ENCODE peak calls at places on chromosomes 6 and 20, in seven cellular contexts. M is K562, C is SK-N-SH, A is HepG2, U is GM12878, J is H1, D is GM12892. Q is an unnamed sample.

GRCh38 chr6:101266063-101266462 is 127.4 kb upstream of the GRIK2 start:
- DNase-seq in D (no peak), M (no peak), J (no peak), C (no peak), A (no peak), U (no peak), Q (no peak)

GRCh38 chr6:161973064-161973463 is 699.2 kb upstream of the AGPAT4 start:
- DNase-seq in J (no peak), M (no peak), D (no peak), A (no peak), C (no peak), U (no peak), Q (no peak)

GRCh38 chr6:13445005-13445743 is 42.2 kb downstream of the GFOD1 start:
- DNase-seq in A (no peak), U (no peak), C (peak), M (peak), J (no peak), D (no peak), Q (no peak)

GRCh38 chr6:5205877-5206840 is 54.6 kb downstream of the LYRM4 start:
- DNase-seq in U (no peak), A (peak), J (no peak), C (peak), D (no peak), M (peak), Q (no peak)

GRCh38 chr6:35691027-35691824 is 2.5 kb upstream of the FKBP5 start:
- DNase-seq in U (no peak), D (no peak), C (no peak), J (no peak), M (no peak), A (no peak), Q (no peak)

GRCh38 chr20:42963796-42964195 is 225.9 kb downstream of the PTPRT start:
- DNase-seq in J (no peak), M (no peak), C (no peak), A (no peak), U (no peak), D (no peak), Q (no peak)

GRCh38 chr6:7496266-7496875 is 45.1 kb upstream of the DSP start:
- DNase-seq in J (no peak), C (no peak), D (no peak), U (no peak), M (no peak), A (no peak), Q (no peak)

GRCh38 chr6:108606130-108606797 is 45.5 kb downstream of the FOXO3 start:
- DNase-seq in M (peak), A (no peak), C (no peak), U (no peak), J (no peak), D (no peak), Q (no peak)

GRCh38 chr6:90062051-90062450 is 167.8 kb downstream of the GJA10 start:
- DNase-seq in M (no peak), D (no peak), C (no peak), U (no peak), A (no peak), J (no peak), Q (no peak)

GRCh38 chr6:52074155-52074554 is 13.3 kb downstream of the PKHD1 start:
- DNase-seq in A (no peak), M (no peak), D (no peak), J (no peak), C (no peak), U (no peak), Q (no peak)

GRCh38 chr6:147970970-147971369 is 371.7 kb upstream of the SASH1 start:
- DNase-seq in M (peak), U (no peak), D (no peak), J (no peak), A (peak), C (no peak), Q (no peak)

GRCh38 chr20:45892828-45893500 is 1.8 kb downstream of the CTSA start:
- DNase-seq in C (no peak), U (no peak), A (no peak), D (no peak), M (no peak), J (no peak), Q (no peak)

GRCh38 chr6:54053893-54054391 is 57.3 kb upstream of the MLIP start:
- DNase-seq in M (no peak), C (no peak), D (no peak), J (no peak), A (no peak), U (no peak), Q (no peak)

GRCh38 chr6:30007132-30007764 is 53.8 kb upstream of the POLR1H start:
- DNase-seq in U (no peak), J (no peak), A (no peak), D (peak), C (no peak), M (no peak), Q (peak)

GRCh38 chr20:50710492-50711063 is 19.2 kb upstream of the RIPOR3 start:
- DNase-seq in J (no peak), C (no peak), D (no peak), U (no peak), A (peak), M (peak), Q (no peak)

GRCh38 chr20:8530022-8530421 is 398.0 kb downstream of the PLCB1 start:
- DNase-seq in D (no peak), M (no peak), U (no peak), C (no peak), A (no peak), J (no peak), Q (no peak)

GRCh38 chr20:38063911-38064310 is 30.4 kb downstream of the RPRD1B start:
- DNase-seq in J (no peak), C (no peak), U (no peak), D (peak), M (no peak), A (no peak), Q (peak)

GRCh38 chr20:38061109-38061508 is 27.6 kb downstream of the RPRD1B start:
- DNase-seq in J (no peak), C (no peak), A (no peak), D (no peak), M (no peak), U (no peak), Q (no peak)

GRCh38 chr20:38060536-38060935 is 27.0 kb downstream of the RPRD1B start:
- DNase-seq in C (no peak), U (no peak), A (no peak), J (peak), M (no peak), D (no peak), Q (no peak)

GRCh38 chr20:38057351-38057972 is 23.9 kb downstream of the RPRD1B start:
- DNase-seq in A (peak), C (peak), U (no peak), D (peak), M (peak), J (no peak), Q (peak)

DNA sequence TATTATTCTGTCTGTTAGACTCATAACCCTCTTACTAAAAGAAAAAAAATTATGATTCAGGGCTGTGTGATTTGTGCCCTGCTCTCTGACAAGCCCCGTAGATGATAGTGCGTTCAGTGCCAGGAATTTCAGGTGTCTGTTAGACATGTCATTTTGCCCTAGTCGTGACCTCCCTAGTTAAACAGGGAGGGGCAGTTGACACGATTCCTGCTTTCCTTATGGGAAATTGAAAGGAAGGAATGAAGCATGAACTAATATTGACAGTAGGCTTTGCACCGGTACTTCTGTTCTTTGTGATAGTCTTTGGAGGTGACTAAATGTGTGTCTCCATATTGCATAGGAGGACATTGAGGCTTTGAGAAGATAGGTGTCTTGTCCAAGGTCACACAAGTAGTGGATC is 26.3 kb downstream of the RPRD1B start:
- DNase-seq in C (no peak), D (no peak), M (no peak), U (no peak), J (no peak), A (peak), Q (no peak)
- TF ChIP-seq POLR2AphosphoS5 in C (no peak), D (no peak), M (no peak), U (no peak), J (no peak), A (no peak), Q (no peak)

GRCh38 chr6:32075781-32076494 is 33.2 kb downstream of the TNXB start:
- DNase-seq in D (no peak), M (no peak), U (no peak), C (no peak), A (no peak), J (no peak), Q (no peak)
- TF ChIP-seq TAF1 in D (no peak), M (no peak), U (no peak), C (no peak), A (no peak), J (no peak), Q (no peak)

GRCh38 chr6:106782524-106783265 is 153.3 kb downstream of the QRSL1 start:
- DNase-seq in A (no peak), M (no peak), D (no peak), U (no peak), C (no peak), J (no peak), Q (no peak)
- TF ChIP-seq POLR2AphosphoS5 in A (no peak), M (no peak), D (no peak), U (no peak), C (no peak), J (no peak), Q (no peak)

GRCh38 chr6:17877196-17877889 is 110.1 kb downstream of the KIF13A start:
- DNase-seq in J (no peak), U (no peak), A (no peak), M (no peak), C (no peak), D (no peak), Q (no peak)
- TF ChIP-seq TAF1 in J (no peak), U (no peak), A (no peak), M (no peak), C (no peak), D (no peak), Q (no peak)

DNA sequence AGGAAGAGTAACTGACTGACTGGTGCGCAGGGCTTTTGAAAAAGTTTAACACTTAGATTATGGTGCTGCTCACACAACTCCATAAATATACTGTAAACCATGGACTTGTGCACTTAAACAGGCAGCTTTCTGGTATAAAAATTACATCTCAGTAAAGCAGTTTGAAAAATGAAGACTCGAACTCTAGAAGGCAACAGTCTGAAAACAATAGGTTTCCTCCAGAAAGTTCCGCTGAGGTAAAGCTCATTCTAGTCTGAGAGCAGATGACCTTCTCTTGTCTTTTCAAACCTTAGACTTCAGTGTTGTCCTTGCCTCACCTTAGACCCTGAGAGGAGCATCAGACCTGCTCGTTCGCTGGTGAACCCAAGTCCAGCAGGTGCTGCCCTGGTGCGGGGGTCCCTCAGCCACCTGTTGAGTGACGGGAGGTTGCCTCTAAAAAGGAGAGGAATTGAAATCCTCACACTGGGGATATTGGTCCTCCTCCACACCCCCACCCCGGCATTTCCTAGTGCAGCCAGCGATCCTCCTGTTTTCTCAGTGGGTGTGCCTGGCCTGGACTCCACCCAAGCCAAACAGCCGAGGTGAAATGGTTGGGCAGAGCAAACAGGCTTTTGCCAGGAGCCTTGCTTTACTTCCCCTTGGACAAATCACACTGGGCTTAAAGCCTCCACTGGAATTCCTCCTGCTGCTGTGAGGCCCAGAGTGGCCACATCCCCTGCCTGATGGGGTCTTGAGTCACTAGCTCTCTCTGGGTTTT is 14.7 kb upstream of the PYGB start:
- DNase-seq in D (no peak), M (no peak), C (no peak), A (peak), J (no peak), U (no peak), Q (no peak)
- TF ChIP-seq POLR2AphosphoS5 in D (no peak), M (no peak), C (no peak), A (no peak), J (no peak), U (no peak), Q (no peak)

Q was measured in GM12891.